ENCODE peak calls at places on chromosomes 13 and 19, in six cellular contexts. G is GOT3; D is NCI-H748 treated with DMSO at 0.1 percent for 48 hours; C is left ventricle myocardium inferior; P is central memory CD4-positive, alpha-beta T cell; H is HFF-Myc. X is an unnamed sample.

GRCh38 chr13:37868691-37869505 is 674 bp downstream of the TRPC4 start:
- DNase-seq in G (no peak), D (peak), C (no peak), P (no peak), H (no peak), X (no peak)

GRCh38 chr19:4391701-4392543 is 8.4 kb downstream of the SH3GL1 start:
- DNase-seq in G (no peak), D (no peak), C (peak), P (no peak), H (no peak), X (peak)

GRCh38 chr19:45643927-45644771 is 5.0 kb upstream of the EML2 start:
- DNase-seq in G (no peak), D (no peak), C (no peak), P (no peak), H (no peak), X (no peak)

GRCh38 chr13:35866801-35867200 is 264.4 kb downstream of the DCLK1 start:
- DNase-seq in G (no peak), D (no peak), C (peak), P (no peak), H (no peak), X (no peak)

GRCh38 chr19:8367327-8368001 is 3.5 kb downstream of the ANGPTL4 start:
- DNase-seq in G (peak), D (no peak), C (peak), P (no peak), H (peak), X (peak)

GRCh38 chr13:48161530-48162179 is 66.8 kb upstream of the MED4 start:
- DNase-seq in G (no peak), D (no peak), C (peak), P (no peak), H (no peak), X (peak)

GRCh38 chr13:100646030-100646673 is 28.4 kb downstream of the TMTC4 start:
- DNase-seq in G (no peak), D (no peak), C (no peak), P (no peak), H (no peak), X (no peak)

GRCh38 chr13:51341804-51342203 is 2.3 kb downstream of the SERPINE3 start:
- DNase-seq in G (no peak), D (no peak), C (no peak), P (no peak), H (no peak), X (no peak)

GRCh38 chr13:26280295-26280694 is 26.4 kb downstream of the CDK8 start:
- DNase-seq in G (no peak), D (no peak), C (no peak), P (no peak), H (no peak), X (no peak)